ENCODE peak calls at places on chromosomes 6 and 20, in six cellular contexts. O, E, V, F, Z and L are unnamed samples. For H3K9me3, the result is how much of the 10 kb centered on the place peaks cover.

GRCh38 chr6:129432738-129433137 is 277.2 kb downstream of the ARHGAP18 start:
- DNase-seq in O (peak), E (no peak), V (no peak), F (no peak), Z (no peak), L (no peak)

GRCh38 chr20:7980332-7981046 is 39.1 kb downstream of the TMX4 start:
- DNase-seq in O (peak), E (no peak), V (no peak), F (no peak), Z (no peak), L (no peak)

GRCh38 chr6:5132741-5133140 is 47.6 kb downstream of the PPP1R3G start:
- DNase-seq in O (peak), E (peak), V (peak), F (peak), Z (no peak), L (no peak)

GRCh38 chr6:7249946-7250643 is 62.9 kb downstream of the SSR1 start:
- DNase-seq in O (no peak), E (no peak), V (no peak), F (no peak), Z (no peak), L (no peak)

GRCh38 chr20:22438346-22438745 is 146.0 kb downstream of the FOXA2 start:
- DNase-seq in O (no peak), E (no peak), V (no peak), F (no peak), Z (no peak), L (no peak)

GRCh38 chr20:10490706-10491105 is 55.6 kb downstream of the SLX4IP start:
- DNase-seq in O (no peak), E (no peak), V (no peak), F (no peak), Z (no peak), L (no peak)

GRCh38 chr6:159053781-159054398 is 9.1 kb upstream of the TAGAP start:
- DNase-seq in O (no peak), E (no peak), V (no peak), F (no peak), Z (no peak), L (no peak)

GRCh38 chr6:154482858-154483257 is 27.6 kb downstream of the CNKSR3 start:
- DNase-seq in O (peak), E (no peak), V (no peak), F (no peak), Z (no peak), L (no peak)

GRCh38 chr6:144265061-144265357 is 20.1 kb upstream of the UTRN start:
- DNase-seq in O (peak), E (no peak), V (no peak), F (no peak), Z (peak), L (no peak)

GRCh38 chr6:96990462-96990861 is 65.9 kb downstream of the KLHL32 start:
- DNase-seq in O (no peak), E (no peak), V (no peak), F (no peak), Z (no peak), L (no peak)

GRCh38 chr6:136761227-136761922 is 30.9 kb downstream of the MAP3K5 start:
- DNase-seq in O (peak), E (no peak), V (no peak), F (no peak), Z (no peak), L (no peak)

GRCh38 chr20:58219342-58219700 is 9.1 kb downstream of the ANKRD60 start:
- DNase-seq in O (peak), E (peak), V (no peak), F (no peak), Z (no peak), L (no peak)

GRCh38 chr6:21107796-21108195 is 485.8 kb upstream of the SOX4 start:
- DNase-seq in O (no peak), E (no peak), V (no peak), F (no peak), Z (no peak), L (no peak)

GRCh38 chr6:143727035-143727434 is 49.3 kb downstream of the PHACTR2 start:
- DNase-seq in O (no peak), E (no peak), V (no peak), F (no peak), Z (no peak), L (no peak)

GRCh38 chr6:107957165-107957908 is 671 bp downstream of the SEC63 start:
- DNase-seq in O (peak), E (peak), V (peak), F (peak), Z (peak), L (peak)

GRCh38 chr6:135866445-135867143 is 15.1 kb downstream of the PDE7B start:
- DNase-seq in O (no peak), E (no peak), V (no peak), F (no peak), Z (no peak), L (no peak)

GRCh38 chr6:47203968-47204611 is 105.6 kb downstream of the TNFRSF21 start:
- DNase-seq in O (no peak), E (no peak), V (no peak), F (no peak), Z (no peak), L (no peak)

GRCh38 chr6:131062245-131063027 is 609 bp downstream of the EPB41L2 start:
- DNase-seq in O (peak), E (peak), V (peak), F (peak), Z (peak), L (no peak)

GRCh38 chr6:42075159-42075838 is 25.0 kb downstream of the TAF8 start:
- DNase-seq in O (peak), E (peak), V (peak), F (peak), Z (peak), L (peak)

GRCh38 chr6:13384506-13384905 is 56.2 kb upstream of the TBC1D7 start:
- DNase-seq in O (no peak), E (no peak), V (no peak), F (no peak), Z (no peak), L (no peak)

GRCh38 chr6:70124882-70125535 is 177.9 kb downstream of the COL9A1 start:
- DNase-seq in O (peak), E (no peak), V (no peak), F (peak), Z (no peak), L (no peak)

GRCh38 chr6:81769834-81770233 is 17.4 kb upstream of the TENT5A start:
- DNase-seq in O (no peak), E (no peak), V (no peak), F (no peak), Z (no peak), L (no peak)

GRCh38 chr6:39615622-39616021 is 109.6 kb downstream of the KIF6 start:
- DNase-seq in O (no peak), E (no peak), V (no peak), F (no peak), Z (no peak), L (no peak)

GRCh38 chr6:39614393-39614792 is 110.8 kb downstream of the KIF6 start:
- DNase-seq in O (no peak), E (no peak), V (no peak), F (no peak), Z (no peak), L (no peak)

GRCh38 chr6:39608652-39609345 is 116.4 kb downstream of the KIF6 start:
- DNase-seq in O (no peak), E (no peak), V (no peak), F (no peak), Z (no peak), L (no peak)

GRCh38 chr6:39610229-39610628 is 115.0 kb downstream of the KIF6 start:
- DNase-seq in O (peak), E (no peak), V (no peak), F (no peak), Z (no peak), L (no peak)
- TF ChIP-seq CTCF in O (no peak), E (no peak), V (no peak), F (no peak), Z (no peak), L (no peak)

DNA sequence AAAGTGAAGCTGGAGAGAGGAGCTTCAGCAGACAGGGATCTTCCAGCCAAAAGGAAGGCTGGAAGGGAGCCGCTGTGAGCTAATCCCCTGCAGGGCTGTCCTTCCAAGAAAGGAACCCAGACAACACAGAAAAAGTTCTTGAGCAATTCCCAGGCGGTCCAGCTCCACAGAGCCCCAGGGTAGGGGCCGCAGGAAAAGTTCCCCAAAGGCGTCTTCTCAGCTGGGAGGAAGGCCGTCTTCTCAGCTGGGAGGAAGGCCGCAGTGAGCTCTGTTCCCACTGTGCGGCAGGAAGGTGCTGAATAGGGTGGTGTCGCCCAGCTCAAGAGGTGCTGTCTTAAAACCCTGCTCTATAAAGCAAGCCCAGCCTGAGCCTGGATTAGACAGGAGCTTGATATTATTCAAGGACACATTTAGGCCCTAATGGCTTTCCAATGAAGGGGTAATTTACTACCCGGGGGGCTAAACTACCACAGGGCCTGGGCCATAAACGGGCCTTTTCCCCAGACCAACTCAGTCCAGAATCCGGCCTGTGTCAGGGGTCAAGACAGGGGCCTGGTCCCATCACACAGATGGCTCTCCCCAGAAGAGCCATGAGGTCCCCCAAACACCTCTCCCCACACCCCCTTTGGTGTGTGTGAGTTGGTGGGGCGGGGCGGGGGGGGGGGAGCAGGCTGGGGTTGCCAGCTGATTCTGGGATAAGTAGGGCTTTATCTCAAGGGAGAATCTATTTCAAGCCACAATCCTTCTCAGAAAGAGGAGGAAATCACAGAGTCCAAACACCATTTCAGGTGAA is 103.6 kb downstream of the NOL4L start:
- DNase-seq in O (peak), E (peak), V (no peak), F (no peak), Z (no peak), L (no peak)
- H3K27ac ChIP-seq in O (peak), E (peak), V (peak), F (peak), Z (peak), L (no peak)

GRCh38 chr6:379367-380181 is 12.0 kb upstream of the IRF4 start:
- DNase-seq in O (no peak), E (no peak), V (no peak), F (peak), Z (no peak), L (no peak)
- H3K9me3 ChIP-seq in O (under half), E (under half), V (under half), F (under half), Z (under half), L (under half)

DNA sequence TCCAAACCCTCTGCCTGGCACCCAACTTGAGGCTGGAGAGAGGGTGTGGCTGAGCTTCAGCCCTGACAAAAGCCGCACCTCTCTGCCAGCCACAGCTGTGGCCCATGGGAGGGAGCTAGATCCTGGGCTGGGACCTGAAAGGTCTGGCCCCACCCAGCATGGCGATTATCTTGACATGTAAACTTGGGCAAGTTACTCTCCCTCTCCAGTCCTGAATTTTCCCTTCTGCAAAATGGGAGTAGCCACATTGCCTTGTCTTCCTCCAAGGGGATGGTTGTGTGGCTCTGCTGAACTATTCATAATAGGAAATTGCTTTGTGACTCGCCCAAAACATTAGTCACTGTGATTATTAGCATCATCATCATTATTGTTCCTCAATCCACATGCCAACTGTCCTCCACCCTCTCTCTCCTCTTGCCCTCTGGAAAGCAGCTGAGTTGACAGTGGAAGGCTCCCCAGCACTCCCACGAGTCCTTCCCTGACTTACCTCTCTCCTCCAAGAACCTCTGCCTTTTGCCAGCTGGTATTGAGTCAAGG is 23.0 kb upstream of the RBPJL start:
- DNase-seq in O (no peak), E (no peak), V (no peak), F (no peak), Z (no peak), L (no peak)
- TF ChIP-seq CTCF in O (no peak), E (no peak), V (no peak), F (no peak), Z (no peak), L (no peak)

GRCh38 chr20:41273445-41273844 is 44.1 kb downstream of the ZHX3 start:
- DNase-seq in O (no peak), E (no peak), V (no peak), F (no peak), Z (no peak), L (no peak)

GRCh38 chr20:41276317-41276751 is 41.2 kb downstream of the ZHX3 start:
- DNase-seq in O (peak), E (no peak), V (no peak), F (no peak), Z (no peak), L (no peak)

GRCh38 chr20:41277049-41277448 is 40.5 kb downstream of the ZHX3 start:
- DNase-seq in O (no peak), E (no peak), V (no peak), F (no peak), Z (no peak), L (no peak)

GRCh38 chr20:41274152-41274551 is 43.4 kb downstream of the ZHX3 start:
- DNase-seq in O (no peak), E (no peak), V (no peak), F (no peak), Z (no peak), L (no peak)

GRCh38 chr20:41275181-41275793 is 42.2 kb downstream of the ZHX3 start:
- DNase-seq in O (no peak), E (no peak), V (no peak), F (no peak), Z (no peak), L (no peak)
- H3K27ac ChIP-seq in O (no peak), E (no peak), V (peak), F (no peak), Z (no peak), L (no peak)

GRCh38 chr6:23081701-23082100 is 512.3 kb downstream of the HDGFL1 start:
- DNase-seq in O (no peak), E (no peak), V (no peak), F (no peak), Z (no peak), L (no peak)
- H3K9me3 ChIP-seq in O (under half), E (under half), V (under half), F (under half), Z (under half), L (under half)

DNA sequence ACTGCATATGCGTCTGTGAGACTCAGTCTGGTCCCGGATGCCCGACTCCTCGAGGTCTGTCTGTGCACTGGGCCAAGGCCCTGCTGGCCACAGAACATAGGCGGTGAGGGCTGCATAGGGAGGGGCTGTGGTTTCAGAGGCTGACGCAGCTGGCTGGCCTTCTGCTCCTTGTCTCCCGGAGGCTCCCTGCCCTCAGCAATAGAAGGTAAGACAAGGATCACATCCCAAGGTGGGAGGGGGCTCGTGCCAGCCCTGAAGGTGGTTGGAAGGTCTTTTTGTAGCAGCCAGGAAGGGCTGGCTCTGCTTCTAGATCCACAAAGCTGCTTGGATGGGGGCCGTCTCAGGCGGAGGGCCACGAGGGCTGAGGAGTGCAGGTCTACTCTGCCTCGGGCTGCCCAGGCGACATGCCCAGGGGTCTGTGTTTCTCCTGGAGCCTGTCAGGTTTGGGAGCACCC is 239.8 kb upstream of the SULF2 start:
- DNase-seq in O (peak), E (no peak), V (peak), F (no peak), Z (no peak), L (no peak)
- TF ChIP-seq CTCF in O (no peak), E (no peak), V (no peak), F (no peak), Z (no peak), L (no peak)

DNA sequence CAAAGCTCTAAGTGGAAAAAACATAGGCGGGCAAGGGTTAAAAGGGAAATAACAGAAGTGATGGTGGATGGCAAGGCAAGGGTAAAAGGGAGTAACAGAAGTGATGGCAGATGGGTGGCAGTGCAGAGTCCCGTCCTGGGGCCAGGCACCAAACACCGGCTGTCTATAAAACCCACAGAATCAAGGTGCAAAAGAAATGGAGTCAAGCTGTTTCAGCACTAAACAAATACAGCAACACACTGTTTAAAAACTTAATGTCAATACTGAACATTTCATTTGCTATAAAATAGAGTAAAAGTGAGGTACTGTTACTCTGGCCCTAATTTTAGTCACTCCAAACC is 87.6 kb downstream of the MAN1A1 start:
- DNase-seq in O (no peak), E (no peak), V (no peak), F (no peak), Z (no peak), L (no peak)
- H3K27ac ChIP-seq in O (no peak), E (no peak), V (no peak), F (no peak), Z (no peak), L (no peak)

GRCh38 chr6:106761160-106761559 is 131.8 kb downstream of the QRSL1 start:
- DNase-seq in O (no peak), E (no peak), V (no peak), F (no peak), Z (no peak), L (no peak)
- H3K9me3 ChIP-seq in O (under half), E (under half), V (under half), F (under half), Z (under half), L (under half)

DNA sequence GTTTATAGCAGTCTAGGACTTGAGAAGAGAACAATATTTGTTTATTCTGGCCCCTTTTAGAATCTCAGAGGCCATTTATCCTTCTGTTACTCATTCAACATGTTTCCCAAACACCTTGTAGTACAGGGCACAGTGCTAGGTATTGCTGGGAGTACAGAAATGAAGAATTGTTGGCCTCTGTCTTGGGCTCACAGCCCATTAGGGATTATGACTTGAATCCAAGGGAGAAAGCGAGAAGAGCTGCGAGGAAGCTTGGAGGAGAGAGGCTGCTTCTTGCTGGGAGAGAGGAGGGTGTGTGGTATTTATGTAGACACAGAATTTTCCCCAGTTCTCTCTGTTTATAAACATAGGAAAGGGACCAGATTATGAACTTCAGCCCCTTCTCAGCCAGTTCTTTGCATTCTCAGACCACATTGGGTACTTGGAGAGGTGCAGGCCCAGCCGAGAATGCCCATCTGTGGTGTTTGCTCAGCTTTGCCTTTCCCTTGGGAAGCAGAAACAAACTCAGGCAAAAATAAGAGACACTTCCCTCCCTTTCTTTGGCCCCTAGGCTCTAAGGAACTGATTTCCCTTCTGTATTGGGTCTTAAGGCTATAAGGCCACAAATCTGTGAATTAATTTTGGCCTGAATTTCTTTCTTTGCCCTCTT is 17.9 kb downstream of the CHMP4B start:
- DNase-seq in O (no peak), E (no peak), V (no peak), F (no peak), Z (peak), L (no peak)
- TF ChIP-seq CTCF in O (no peak), E (no peak), V (no peak), F (no peak), Z (no peak), L (no peak)